ENCODE peak calls at places on chromosomes 2 and 18, in five cellular contexts. G, Z, J, O and I are unnamed samples.

GRCh38 chr2:239267411-239267941 is 133.3 kb downstream of the HDAC4 start:
- DNase-seq in O (peak), G (peak), J (peak), Z (no peak), I (peak)

GRCh38 chr2:3971313-3972192 is 268.2 kb downstream of the DCDC2C start:
- DNase-seq in J (no peak), O (no peak), Z (no peak), G (no peak), I (no peak)

GRCh38 chr2:74831693-74832530 is 2.0 kb upstream of the HK2 start:
- DNase-seq in Z (peak), J (no peak), G (no peak), O (no peak), I (no peak)

GRCh38 chr2:230895536-230896345 is 29.3 kb downstream of the GPR55 start:
- DNase-seq in J (no peak), Z (no peak), G (peak), O (no peak), I (no peak)

GRCh38 chr2:212811036-212811805 is 272.6 kb upstream of the ERBB4 start:
- DNase-seq in Z (no peak), J (no peak), O (no peak), G (no peak), I (no peak)

GRCh38 chr2:120679526-120679925 is 56.1 kb upstream of the GLI2 start:
- DNase-seq in J (no peak), O (no peak), Z (no peak), G (no peak), I (no peak)

GRCh38 chr2:27973592-27973991 is 83.1 kb downstream of the BABAM2 start:
- DNase-seq in J (no peak), O (no peak), Z (no peak), G (no peak), I (peak)

GRCh38 chr2:147500819-147501395 is 343.9 kb upstream of the ACVR2A start:
- DNase-seq in Z (no peak), O (no peak), G (no peak), J (no peak), I (no peak)

GRCh38 chr2:231037731-231038482 is 584 bp downstream of the C2orf72 start:
- DNase-seq in J (no peak), O (no peak), G (peak), Z (peak), I (peak)

GRCh38 chr2:196205891-196206408 is 34.6 kb upstream of the STK17B start:
- DNase-seq in J (no peak), G (no peak), Z (no peak), O (peak), I (no peak)

GRCh38 chr2:61585383-61585782 is 47.2 kb upstream of the XPO1 start:
- DNase-seq in J (no peak), O (peak), Z (no peak), G (no peak), I (no peak)

GRCh38 chr2:240247868-240248820 is 107.7 kb upstream of the OTOS start:
- DNase-seq in G (no peak), J (no peak), Z (no peak), O (no peak), I (peak)

GRCh38 chr2:239177908-239178307 is 222.9 kb downstream of the HDAC4 start:
- DNase-seq in J (no peak), O (no peak), G (no peak), Z (no peak), I (no peak)

GRCh38 chr2:190763901-190764514 is 115.1 kb downstream of the NAB1 start:
- DNase-seq in O (no peak), Z (no peak), J (no peak), G (no peak), I (no peak)

GRCh38 chr2:9112079-9112721 is 94.4 kb upstream of the ASAP2 start:
- DNase-seq in G (no peak), Z (peak), J (no peak), O (no peak), I (no peak)

GRCh38 chr2:134160793-134161504 is 92.9 kb upstream of the MGAT5 start:
- DNase-seq in J (no peak), G (no peak), Z (no peak), O (peak), I (no peak)

GRCh38 chr2:234146087-234146826 is 95.8 kb downstream of the SPP2 start:
- DNase-seq in G (no peak), J (no peak), O (peak), Z (no peak), I (no peak)

GRCh38 chr2:134564549-134564948 is 154.3 kb downstream of the TMEM163 start:
- DNase-seq in J (no peak), Z (no peak), G (no peak), O (no peak), I (no peak)

GRCh38 chr2:183081908-183082307 is 3.4 kb downstream of the DUSP19 start:
- DNase-seq in J (no peak), O (no peak), G (no peak), Z (no peak), I (no peak)

GRCh38 chr18:44246001-44246400 is 434.7 kb upstream of the SETBP1 start:
- DNase-seq in J (no peak), O (no peak), G (no peak), Z (no peak), I (no peak)

GRCh38 chr18:49021076-49021432 is 70.3 kb upstream of the SMAD7 start:
- DNase-seq in Z (no peak), O (no peak), G (peak), J (no peak), I (no peak)

GRCh38 chr2:21633531-21634310 is 510.0 kb downstream of the TDRD15 start:
- DNase-seq in O (no peak), Z (no peak), G (peak), J (no peak), I (no peak)

GRCh38 chr2:63788070-63788469 is 53.6 kb upstream of the UGP2 start:
- DNase-seq in O (peak), G (no peak), Z (no peak), J (no peak), I (no peak)

GRCh38 chr18:68735498-68736343 is 20.8 kb upstream of the TMX3 start:
- DNase-seq in J (no peak), Z (peak), G (no peak), O (peak), I (peak)

GRCh38 chr2:126793885-126794613 is 104.6 kb upstream of the TEX51 start:
- DNase-seq in J (no peak), O (no peak), Z (no peak), G (peak), I (peak)

GRCh38 chr2:70089946-70090523 is 2.8 kb downstream of the PCBP1 start:
- DNase-seq in G (no peak), Z (no peak), J (no peak), O (peak), I (peak)

GRCh38 chr18:79910563-79910962 is 40.9 kb downstream of the SLC66A2 start:
- DNase-seq in G (no peak), O (no peak), Z (no peak), J (no peak), I (no peak)

GRCh38 chr2:43387092-43388062 is 161.0 kb upstream of the ZFP36L2 start:
- DNase-seq in Z (no peak), G (no peak), O (peak), J (no peak), I (no peak)

GRCh38 chr2:121210691-121211090 is 74.3 kb downstream of the TFCP2L1 start:
- DNase-seq in O (no peak), J (no peak), Z (peak), G (no peak), I (no peak)

GRCh38 chr2:124804014-124804940 is 779.2 kb downstream of the CNTNAP5 start:
- DNase-seq in Z (peak), J (no peak), G (no peak), O (no peak), I (peak)

GRCh38 chr2:191979221-191979730 is 132.4 kb upstream of the CAVIN2 start:
- DNase-seq in Z (no peak), O (peak), G (no peak), J (no peak), I (no peak)

GRCh38 chr18:48982269-48982668 is 31.5 kb upstream of the SMAD7 start:
- DNase-seq in J (no peak), G (no peak), O (no peak), Z (no peak), I (no peak)

GRCh38 chr2:23656597-23656973 is 270.3 kb downstream of the ATAD2B start:
- DNase-seq in J (no peak), Z (no peak), G (no peak), O (no peak), I (no peak)

GRCh38 chr2:222572761-222573174 is 83.1 kb downstream of the FARSB start:
- DNase-seq in J (no peak), O (peak), Z (no peak), G (no peak), I (no peak)

GRCh38 chr2:37768491-37768925 is 97.1 kb upstream of the CDC42EP3 start:
- DNase-seq in Z (peak), O (no peak), J (no peak), G (no peak), I (no peak)

GRCh38 chr2:22143840-22144239 is 1020.1 kb downstream of the TDRD15 start:
- DNase-seq in Z (no peak), G (no peak), O (no peak), J (no peak), I (peak)

GRCh38 chr2:219358170-219359075 is 25.9 kb upstream of the RESP18 start:
- DNase-seq in Z (peak), O (no peak), J (no peak), G (no peak), I (peak)

GRCh38 chr18:32049393-32050161 is 31.0 kb downstream of the RNF125 start:
- DNase-seq in J (peak), O (no peak), G (no peak), Z (no peak), I (no peak)